ENCODE peak calls at places on chromosomes 4 and X, in seven cellular contexts. P is LoVo, E is anterior cingulate cortex, R is NCI-H2107, Y is NCI-H1417, A is HT1080, T is GM12864. G is an unnamed sample.

GRCh38 chr4:81631958-81632439 is 160.3 kb upstream of the RASGEF1B start:
- DNase-seq in P (no peak), E (no peak), R (no peak), Y (peak), A (peak), T (no peak), G (peak)

GRCh38 chrX:152932144-152932543 is 34.3 kb downstream of the ZNF185 start:
- DNase-seq in P (no peak), E (no peak), R (no peak), Y (no peak), A (no peak), T (no peak), G (no peak)

GRCh38 chr4:38670939-38671593 is 7.1 kb downstream of the KLF3 start:
- DNase-seq in P (no peak), E (no peak), R (no peak), Y (peak), A (no peak), T (no peak), G (no peak)

GRCh38 chr4:33715996-33716395 is 2528.3 kb downstream of the ARAP2 start:
- DNase-seq in P (peak), E (no peak), R (no peak), Y (peak), A (peak), T (no peak), G (peak)

GRCh38 chrX:151476597-151476996 is 79.6 kb downstream of the VMA21 start:
- DNase-seq in P (no peak), E (no peak), R (no peak), Y (no peak), A (no peak), T (no peak), G (no peak)

GRCh38 chr4:138835833-138836521 is 179.6 kb upstream of the NOCT start:
- DNase-seq in P (peak), E (no peak), R (no peak), Y (peak), A (peak), T (no peak), G (no peak)

GRCh38 chrX:13000311-13000811 is 25.5 kb downstream of the TMSB4X start:
- DNase-seq in P (no peak), E (no peak), R (no peak), Y (no peak), A (no peak), T (no peak), G (no peak)

GRCh38 chrX:64206556-64207162 is 1.2 kb upstream of the AMER1 start:
- DNase-seq in P (no peak), E (peak), R (no peak), Y (no peak), A (no peak), T (no peak), G (no peak)

GRCh38 chr4:30866907-30867306 is 146.7 kb downstream of the PCDH7 start:
- DNase-seq in P (no peak), E (no peak), R (no peak), Y (no peak), A (no peak), T (no peak), G (peak)

GRCh38 chrX:30246769-30247489 is at the start of gene MAGEB1:
- DNase-seq in P (no peak), E (no peak), R (no peak), Y (no peak), A (no peak), T (no peak), G (no peak)

GRCh38 chrX:94492541-94492940 is 818.5 kb downstream of the FAM133A start:
- DNase-seq in P (no peak), E (no peak), R (no peak), Y (no peak), A (no peak), T (no peak), G (no peak)

GRCh38 chrX:134419784-134420183 is 40.2 kb upstream of the HPRT1 start:
- DNase-seq in P (no peak), E (no peak), R (no peak), Y (no peak), A (no peak), T (no peak), G (no peak)

GRCh38 chrX:106932492-106932923 is 12.3 kb downstream of the CLDN2 start:
- DNase-seq in P (peak), E (no peak), R (no peak), Y (no peak), A (peak), T (no peak), G (no peak)

GRCh38 chr4:8351931-8352367 is 82.4 kb downstream of the HTRA3 start:
- DNase-seq in P (no peak), E (no peak), R (no peak), Y (no peak), A (no peak), T (no peak), G (peak)

GRCh38 chr4:1026115-1026514 is 14.7 kb downstream of the FGFRL1 start:
- DNase-seq in P (no peak), E (no peak), R (no peak), Y (peak), A (no peak), T (no peak), G (no peak)

GRCh38 chr4:77636902-77637301 is 31.3 kb downstream of the CXCL13 start:
- DNase-seq in P (peak), E (no peak), R (no peak), Y (peak), A (peak), T (no peak), G (no peak)

GRCh38 chrX:36898301-36898700 is 109.9 kb upstream of the FAM47C start:
- DNase-seq in P (no peak), E (no peak), R (no peak), Y (peak), A (no peak), T (no peak), G (peak)

GRCh38 chr4:88697588-88698329 is at the start of gene NAP1L5:
- DNase-seq in P (peak), E (peak), R (peak), Y (peak), A (peak), T (peak), G (no peak)

GRCh38 chr4:143188325-143189088 is 3.8 kb downstream of the USP38 start:
- DNase-seq in P (no peak), E (no peak), R (no peak), Y (no peak), A (no peak), T (no peak), G (no peak)

GRCh38 chr4:4866124-4866832 is 6.8 kb downstream of the MSX1 start:
- DNase-seq in P (no peak), E (no peak), R (no peak), Y (no peak), A (no peak), T (no peak), G (no peak)

GRCh38 chr4:3699678-3700077 is 66.5 kb upstream of the ADRA2C start:
- DNase-seq in P (no peak), E (no peak), R (no peak), Y (no peak), A (no peak), T (no peak), G (no peak)

GRCh38 chr4:40241936-40242590 is 45.2 kb downstream of the RHOH start:
- DNase-seq in P (no peak), E (no peak), R (no peak), Y (no peak), A (no peak), T (no peak), G (no peak)

GRCh38 chr4:80587861-80588385 is 252.4 kb downstream of the CFAP299 start:
- DNase-seq in P (no peak), E (no peak), R (no peak), Y (peak), A (no peak), T (no peak), G (no peak)

GRCh38 chr4:105472871-105473339 is 957 bp downstream of the PPA2 start:
- DNase-seq in P (no peak), E (no peak), R (no peak), Y (no peak), A (no peak), T (no peak), G (no peak)

GRCh38 chr4:142408003-142408441 is 438.1 kb downstream of the INPP4B start:
- DNase-seq in P (no peak), E (no peak), R (no peak), Y (no peak), A (peak), T (no peak), G (no peak)

GRCh38 chrX:140141444-140142029 is 176.2 kb upstream of the CXorf66 start:
- DNase-seq in P (peak), E (peak), R (peak), Y (peak), A (no peak), T (no peak), G (no peak)

GRCh38 chr4:8688041-8688907 is 95.7 kb downstream of the CPZ start:
- DNase-seq in P (no peak), E (peak), R (no peak), Y (no peak), A (peak), T (no peak), G (no peak)

GRCh38 chr4:113987382-113987930 is 8.0 kb upstream of the ARSJ start:
- DNase-seq in P (no peak), E (no peak), R (no peak), Y (no peak), A (no peak), T (no peak), G (no peak)

G was measured in kidney epithelial cell.